ENCODE peak calls at places on chromosomes 7 and 10, in four cellular contexts. T is activated T-cell treated with anti-CD3 and anti-CD28 coated beads, Interleukin-2, amount 50 U/mL, for 72 hours; Y is LHCN-M2; Q is activated naive CD8-positive, alpha-beta T cell treated with anti-CD3 and anti-CD28 coated beads, Interleukin-2, amount 50 U/mL, for 24 hours. D is an unnamed sample.

GRCh38 chr7:87816389-87816788 is 59.8 kb downstream of the SLC25A40 start:
- DNase-seq in Q (no peak), Y (no peak), T (no peak), D (no peak)

GRCh38 chr10:71517310-71518159 is 120.8 kb downstream of the CDH23 start:
- DNase-seq in T (no peak), Y (no peak), Q (no peak), D (no peak)

GRCh38 chr10:97078280-97079156 is 107.2 kb downstream of the SLIT1 start:
- DNase-seq in T (no peak), Y (no peak), Q (no peak), D (no peak)

GRCh38 chr10:78763651-78764395 is 304.9 kb upstream of the ZMIZ1 start:
- DNase-seq in Y (no peak), Q (peak; percentile 60), T (peak; percentile 75), D (peak; percentile 85)

GRCh38 chr10:44628921-44629320 is 244.0 kb upstream of the CXCL12 start:
- DNase-seq in T (no peak), Q (no peak), Y (peak; percentile 82), D (no peak)

GRCh38 chr7:6608081-6608480 is 7.3 kb upstream of the ZNF853 start:
- DNase-seq in T (no peak), Y (no peak), Q (no peak), D (no peak)

GRCh38 chr7:28266377-28266776 is 85.8 kb upstream of the JAZF1 start:
- DNase-seq in Y (no peak), Q (no peak), T (no peak), D (no peak)

GRCh38 chr7:41003031-41003925 is 699.6 kb downstream of the INHBA start:
- DNase-seq in Y (peak; percentile 53), T (peak; percentile 30), Q (peak; percentile 45), D (peak; percentile 69)

GRCh38 chr10:115001506-115002381 is 63.7 kb downstream of the TRUB1 start:
- DNase-seq in T (no peak), Q (no peak), Y (peak; percentile 56), D (no peak)

GRCh38 chr7:24406053-24406561 is 122.1 kb downstream of the NPY start:
- DNase-seq in Y (peak; percentile 20), T (no peak), Q (peak; percentile 2), D (peak; percentile 5)

GRCh38 chr10:32379314-32379949 is 32.5 kb upstream of the EPC1 start:
- DNase-seq in Q (no peak), T (peak; percentile 25), Y (peak; percentile 75), D (peak; percentile 39)